ENCODE peak calls at places on chromosomes 1 and 21, in six cellular contexts. One of them, this sample, is unnamed.

GRCh38 chr1:234553241-234554156 is 56.5 kb downstream of the IRF2BP2 start:
- DNase-seq in T-helper 9 cell: no peak
- DNase-seq in T-helper 22 cell: no peak
- DNase-seq in activated effector memory CD4-positive, alpha-beta T cell treated with Interleukin-2 at 50 U/mL for 16 hours: no peak
- DNase-seq in EL: peak
- DNase-seq in NCI-H510A: no peak
- DNase-seq in this sample: peak

GRCh38 chr1:115781343-115781742 is 12.8 kb upstream of the CASQ2 start:
- DNase-seq in T-helper 9 cell: no peak
- DNase-seq in T-helper 22 cell: no peak
- DNase-seq in activated effector memory CD4-positive, alpha-beta T cell treated with Interleukin-2 at 50 U/mL for 16 hours: no peak
- DNase-seq in EL: peak
- DNase-seq in NCI-H510A: no peak
- DNase-seq in this sample: peak

GRCh38 chr1:87594736-87595383 is 266.2 kb downstream of the LMO4 start:
- DNase-seq in T-helper 9 cell: no peak
- DNase-seq in T-helper 22 cell: no peak
- DNase-seq in activated effector memory CD4-positive, alpha-beta T cell treated with Interleukin-2 at 50 U/mL for 16 hours: no peak
- DNase-seq in EL: no peak
- DNase-seq in NCI-H510A: no peak
- DNase-seq in this sample: peak

GRCh38 chr1:27116697-27117096 is 38.2 kb downstream of the SLC9A1 start:
- DNase-seq in T-helper 9 cell: no peak
- DNase-seq in T-helper 22 cell: no peak
- DNase-seq in activated effector memory CD4-positive, alpha-beta T cell treated with Interleukin-2 at 50 U/mL for 16 hours: no peak
- DNase-seq in EL: peak
- DNase-seq in NCI-H510A: no peak
- DNase-seq in this sample: peak

GRCh38 chr1:179021873-179022272 is 3.8 kb upstream of the FAM20B start:
- DNase-seq in T-helper 9 cell: no peak
- DNase-seq in T-helper 22 cell: no peak
- DNase-seq in activated effector memory CD4-positive, alpha-beta T cell treated with Interleukin-2 at 50 U/mL for 16 hours: no peak
- DNase-seq in EL: no peak
- DNase-seq in NCI-H510A: peak
- DNase-seq in this sample: peak

GRCh38 chr21:46325073-46325912 is 1.3 kb downstream of the PCNT start:
- DNase-seq in T-helper 9 cell: peak
- DNase-seq in T-helper 22 cell: peak
- DNase-seq in activated effector memory CD4-positive, alpha-beta T cell treated with Interleukin-2 at 50 U/mL for 16 hours: peak
- DNase-seq in EL: peak
- DNase-seq in NCI-H510A: peak
- DNase-seq in this sample: peak

GRCh38 chr21:41737656-41738324 is 29.1 kb downstream of the RIPK4 start:
- DNase-seq in T-helper 9 cell: no peak
- DNase-seq in T-helper 22 cell: no peak
- DNase-seq in activated effector memory CD4-positive, alpha-beta T cell treated with Interleukin-2 at 50 U/mL for 16 hours: no peak
- DNase-seq in EL: no peak
- DNase-seq in NCI-H510A: no peak
- DNase-seq in this sample: no peak

GRCh38 chr1:66292944-66293343 is 241.0 kb upstream of the SGIP1 start:
- DNase-seq in T-helper 9 cell: no peak
- DNase-seq in T-helper 22 cell: no peak
- DNase-seq in activated effector memory CD4-positive, alpha-beta T cell treated with Interleukin-2 at 50 U/mL for 16 hours: no peak
- DNase-seq in EL: no peak
- DNase-seq in NCI-H510A: no peak
- DNase-seq in this sample: no peak

GRCh38 chr21:31181089-31181757 is 142.9 kb upstream of the KRTAP19-8 start:
- DNase-seq in T-helper 9 cell: peak
- DNase-seq in T-helper 22 cell: peak
- DNase-seq in activated effector memory CD4-positive, alpha-beta T cell treated with Interleukin-2 at 50 U/mL for 16 hours: no peak
- DNase-seq in EL: no peak
- DNase-seq in NCI-H510A: no peak
- DNase-seq in this sample: no peak

GRCh38 chr1:110173466-110174117 is 23.3 kb downstream of the SLC6A17 start:
- DNase-seq in T-helper 9 cell: no peak
- DNase-seq in T-helper 22 cell: no peak
- DNase-seq in activated effector memory CD4-positive, alpha-beta T cell treated with Interleukin-2 at 50 U/mL for 16 hours: no peak
- DNase-seq in EL: peak
- DNase-seq in NCI-H510A: no peak
- DNase-seq in this sample: peak

GRCh38 chr1:119687391-119688079 is 24.2 kb upstream of the PHGDH start:
- DNase-seq in T-helper 9 cell: no peak
- DNase-seq in T-helper 22 cell: no peak
- DNase-seq in activated effector memory CD4-positive, alpha-beta T cell treated with Interleukin-2 at 50 U/mL for 16 hours: no peak
- DNase-seq in EL: no peak
- DNase-seq in NCI-H510A: no peak
- DNase-seq in this sample: peak

GRCh38 chr1:168783424-168783823 is 54.4 kb upstream of the DPT start:
- DNase-seq in T-helper 9 cell: no peak
- DNase-seq in T-helper 22 cell: no peak
- DNase-seq in activated effector memory CD4-positive, alpha-beta T cell treated with Interleukin-2 at 50 U/mL for 16 hours: no peak
- DNase-seq in EL: no peak
- DNase-seq in NCI-H510A: no peak
- DNase-seq in this sample: peak

GRCh38 chr1:6645022-6645421 is 20.4 kb downstream of the THAP3 start:
- DNase-seq in T-helper 9 cell: no peak
- DNase-seq in T-helper 22 cell: no peak
- DNase-seq in activated effector memory CD4-positive, alpha-beta T cell treated with Interleukin-2 at 50 U/mL for 16 hours: no peak
- DNase-seq in EL: no peak
- DNase-seq in NCI-H510A: no peak
- DNase-seq in this sample: no peak

GRCh38 chr1:67850611-67851075 is 17.4 kb upstream of the GNG12 start:
- DNase-seq in T-helper 9 cell: no peak
- DNase-seq in T-helper 22 cell: no peak
- DNase-seq in activated effector memory CD4-positive, alpha-beta T cell treated with Interleukin-2 at 50 U/mL for 16 hours: no peak
- DNase-seq in EL: peak
- DNase-seq in NCI-H510A: no peak
- DNase-seq in this sample: peak

GRCh38 chr1:172408958-172409357 is 11.5 kb upstream of the C1orf105 start:
- DNase-seq in T-helper 9 cell: no peak
- DNase-seq in T-helper 22 cell: no peak
- DNase-seq in activated effector memory CD4-positive, alpha-beta T cell treated with Interleukin-2 at 50 U/mL for 16 hours: no peak
- DNase-seq in EL: peak
- DNase-seq in NCI-H510A: no peak
- DNase-seq in this sample: peak

GRCh38 chr1:50976890-50977574 is 7.0 kb downstream of the CDKN2C start:
- DNase-seq in T-helper 9 cell: no peak
- DNase-seq in T-helper 22 cell: peak
- DNase-seq in activated effector memory CD4-positive, alpha-beta T cell treated with Interleukin-2 at 50 U/mL for 16 hours: peak
- DNase-seq in EL: peak
- DNase-seq in NCI-H510A: no peak
- DNase-seq in this sample: peak

GRCh38 chr1:240314845-240315746 is 223.4 kb downstream of the FMN2 start:
- DNase-seq in T-helper 9 cell: no peak
- DNase-seq in T-helper 22 cell: no peak
- DNase-seq in activated effector memory CD4-positive, alpha-beta T cell treated with Interleukin-2 at 50 U/mL for 16 hours: no peak
- DNase-seq in EL: no peak
- DNase-seq in NCI-H510A: no peak
- DNase-seq in this sample: no peak

GRCh38 chr1:112618721-112619517 is at the start of gene ST7L:
- DNase-seq in T-helper 9 cell: peak
- DNase-seq in T-helper 22 cell: peak
- DNase-seq in activated effector memory CD4-positive, alpha-beta T cell treated with Interleukin-2 at 50 U/mL for 16 hours: peak
- DNase-seq in EL: peak
- DNase-seq in NCI-H510A: peak
- DNase-seq in this sample: peak

GRCh38 chr21:45531393-45532215 is 10.6 kb downstream of the SLC19A1 start:
- DNase-seq in T-helper 9 cell: no peak
- DNase-seq in T-helper 22 cell: no peak
- DNase-seq in activated effector memory CD4-positive, alpha-beta T cell treated with Interleukin-2 at 50 U/mL for 16 hours: no peak
- DNase-seq in EL: no peak
- DNase-seq in NCI-H510A: no peak
- DNase-seq in this sample: no peak

GRCh38 chr1:183733610-183734219 is 71.2 kb upstream of the RGL1 start:
- DNase-seq in T-helper 9 cell: no peak
- DNase-seq in T-helper 22 cell: no peak
- DNase-seq in activated effector memory CD4-positive, alpha-beta T cell treated with Interleukin-2 at 50 U/mL for 16 hours: no peak
- DNase-seq in EL: no peak
- DNase-seq in NCI-H510A: no peak
- DNase-seq in this sample: no peak

GRCh38 chr1:46948629-46949282 is 7.5 kb upstream of the CYP4A11 start:
- DNase-seq in T-helper 9 cell: no peak
- DNase-seq in T-helper 22 cell: no peak
- DNase-seq in activated effector memory CD4-positive, alpha-beta T cell treated with Interleukin-2 at 50 U/mL for 16 hours: no peak
- DNase-seq in EL: no peak
- DNase-seq in NCI-H510A: no peak
- DNase-seq in this sample: peak

GRCh38 chr1:206479164-206480125 is 9.2 kb downstream of the IKBKE start:
- DNase-seq in T-helper 9 cell: peak
- DNase-seq in T-helper 22 cell: no peak
- DNase-seq in activated effector memory CD4-positive, alpha-beta T cell treated with Interleukin-2 at 50 U/mL for 16 hours: peak
- DNase-seq in EL: peak
- DNase-seq in NCI-H510A: peak
- DNase-seq in this sample: peak

GRCh38 chr1:11967028-11967547 is 13.2 kb upstream of the MFN2 start:
- DNase-seq in T-helper 9 cell: no peak
- DNase-seq in T-helper 22 cell: no peak
- DNase-seq in activated effector memory CD4-positive, alpha-beta T cell treated with Interleukin-2 at 50 U/mL for 16 hours: no peak
- DNase-seq in EL: peak
- DNase-seq in NCI-H510A: peak
- DNase-seq in this sample: peak

GRCh38 chr1:151368000-151368744 is 4.3 kb downstream of the SELENBP1 start:
- DNase-seq in T-helper 9 cell: no peak
- DNase-seq in T-helper 22 cell: no peak
- DNase-seq in activated effector memory CD4-positive, alpha-beta T cell treated with Interleukin-2 at 50 U/mL for 16 hours: no peak
- DNase-seq in EL: no peak
- DNase-seq in NCI-H510A: no peak
- DNase-seq in this sample: no peak

GRCh38 chr1:10200620-10201019 is 9.8 kb upstream of the KIF1B start:
- DNase-seq in T-helper 9 cell: no peak
- DNase-seq in T-helper 22 cell: no peak
- DNase-seq in activated effector memory CD4-positive, alpha-beta T cell treated with Interleukin-2 at 50 U/mL for 16 hours: no peak
- DNase-seq in EL: no peak
- DNase-seq in NCI-H510A: no peak
- DNase-seq in this sample: no peak

GRCh38 chr21:35203093-35204021 is 154.3 kb upstream of the RUNX1 start:
- DNase-seq in T-helper 9 cell: no peak
- DNase-seq in T-helper 22 cell: no peak
- DNase-seq in activated effector memory CD4-positive, alpha-beta T cell treated with Interleukin-2 at 50 U/mL for 16 hours: no peak
- DNase-seq in EL: peak
- DNase-seq in NCI-H510A: no peak
- DNase-seq in this sample: peak

GRCh38 chr1:44819257-44819593 is 10.9 kb downstream of the BTBD19 start:
- DNase-seq in T-helper 9 cell: no peak
- DNase-seq in T-helper 22 cell: no peak
- DNase-seq in activated effector memory CD4-positive, alpha-beta T cell treated with Interleukin-2 at 50 U/mL for 16 hours: no peak
- DNase-seq in EL: no peak
- DNase-seq in NCI-H510A: no peak
- DNase-seq in this sample: no peak

GRCh38 chr1:150874455-150875196 is 1.8 kb downstream of the ARNT start:
- DNase-seq in T-helper 9 cell: no peak
- DNase-seq in T-helper 22 cell: no peak
- DNase-seq in activated effector memory CD4-positive, alpha-beta T cell treated with Interleukin-2 at 50 U/mL for 16 hours: no peak
- DNase-seq in EL: no peak
- DNase-seq in NCI-H510A: no peak
- DNase-seq in this sample: peak

GRCh38 chr1:44932151-44932550 is 54.2 kb downstream of the EIF2B3 start:
- DNase-seq in T-helper 9 cell: no peak
- DNase-seq in T-helper 22 cell: no peak
- DNase-seq in activated effector memory CD4-positive, alpha-beta T cell treated with Interleukin-2 at 50 U/mL for 16 hours: no peak
- DNase-seq in EL: peak
- DNase-seq in NCI-H510A: no peak
- DNase-seq in this sample: no peak

GRCh38 chr21:41451753-41452676 is 26.0 kb downstream of the MX1 start:
- DNase-seq in T-helper 9 cell: no peak
- DNase-seq in T-helper 22 cell: no peak
- DNase-seq in activated effector memory CD4-positive, alpha-beta T cell treated with Interleukin-2 at 50 U/mL for 16 hours: no peak
- DNase-seq in EL: no peak
- DNase-seq in NCI-H510A: no peak
- DNase-seq in this sample: no peak

This sample was measured in iris pigment epithelial cell.